ENCODE peak calls at places on chromosomes 13 and 19, in eight cellular contexts. S is cardiac muscle cell; W is non-pigmented ciliary epithelial cell; R is activated CD4-positive, alpha-beta T cell treated with anti-CD3 and anti-CD28 coated beads, Interleukin-2, amount 50 U/mL, for 1 hour; C is NCI-H460; J is kidney tubule cell; Y is astrocyte; N is H4. G is an unnamed sample.

GRCh38 chr13:105363747-105364177 is 1171.7 kb downstream of the EFNB2 start:
- DNase-seq in S (peak; percentile 17), W (no peak), R (no peak), C (no peak), J (no peak), Y (no peak), N (no peak), G (no peak)

GRCh38 chr13:90867336-90867683 is 480.2 kb upstream of the MIR17HG start:
- DNase-seq in S (peak; percentile 89), W (peak; percentile 57), R (no peak), C (peak; percentile 61), J (peak; percentile 84), Y (peak; percentile 45), N (peak; percentile 63), G (peak; percentile 4)

GRCh38 chr13:86946734-86947133 is 724.4 kb upstream of the SLITRK5 start:
- DNase-seq in S (no peak), W (no peak), R (no peak), C (no peak), J (no peak), Y (no peak), N (peak; percentile 53), G (no peak)

GRCh38 chr13:110466261-110466660 is 95.3 kb downstream of the RAB20 start:
- DNase-seq in S (no peak), W (no peak), R (no peak), C (no peak), J (no peak), Y (no peak), N (no peak), G (no peak)

GRCh38 chr19:30117636-30118145 is 175.7 kb downstream of the URI1 start:
- DNase-seq in S (no peak), W (no peak), R (no peak), C (no peak), J (no peak), Y (no peak), N (no peak), G (no peak)

GRCh38 chr13:50543767-50544166 is 299.7 kb downstream of the DLEU7 start:
- DNase-seq in S (peak; percentile 80), W (peak; percentile 68), R (no peak), C (no peak), J (peak; percentile 42), Y (peak; percentile 82), N (peak; percentile 57), G (no peak)

GRCh38 chr13:54592201-54592600 is 1563.6 kb downstream of the OLFM4 start:
- DNase-seq in S (no peak), W (no peak), R (no peak), C (no peak), J (no peak), Y (no peak), N (no peak), G (no peak)

GRCh38 chr13:93169980-93170379 is 56.6 kb upstream of the GPC6 start:
- DNase-seq in S (peak; percentile 53), W (peak; percentile 95), R (no peak), C (no peak), J (peak; percentile 99), Y (peak; percentile 100), N (no peak), G (no peak)

GRCh38 chr13:76646946-76647345 is 239.3 kb downstream of the KCTD12 start:
- DNase-seq in S (no peak), W (no peak), R (no peak), C (no peak), J (peak; percentile 35), Y (no peak), N (no peak), G (no peak)

GRCh38 chr19:53394522-53394973 is 401 bp upstream of the ZNF765 start:
- DNase-seq in S (peak; percentile 60), W (no peak), R (no peak), C (no peak), J (peak; percentile 76), Y (peak; percentile 53), N (peak; percentile 13), G (no peak)

GRCh38 chr19:23561341-23561740 is 125.7 kb downstream of the ZNF675 start:
- DNase-seq in S (no peak), W (no peak), R (no peak), C (no peak), J (no peak), Y (no peak), N (no peak), G (no peak)

GRCh38 chr13:47211106-47211505 is 314.3 kb upstream of the HTR2A start:
- DNase-seq in S (peak; percentile 27), W (no peak), R (no peak), C (no peak), J (peak; percentile 44), Y (peak; percentile 47), N (peak; percentile 6), G (no peak)

GRCh38 chr13:109058071-109058470 is 428.7 kb downstream of the MYO16 start:
- DNase-seq in S (no peak), W (no peak), R (no peak), C (no peak), J (no peak), Y (no peak), N (no peak), G (no peak)

G was measured in B cell.